ENCODE peak calls at places on chromosomes 7 and 10, in six cellular contexts. C is GM12892, H is body of pancreas, G is A549, Y is Peyer's patch, N is uterus. V is an unnamed sample.

GRCh38 chr7:517848-518629 is 1.6 kb downstream of the PDGFA start:
- DNase-seq in H (peak), G (peak), Y (peak), C (no peak), N (peak), V (peak)

GRCh38 chr10:66627156-66627555 is 298.7 kb upstream of the LRRTM3 start:
- DNase-seq in C (no peak), G (peak), H (peak), Y (no peak), N (no peak), V (no peak)

GRCh38 chr7:77519672-77520071 is 17.4 kb upstream of the PTPN12 start:
- DNase-seq in G (no peak), C (no peak), Y (no peak), H (no peak), N (no peak), V (no peak)

GRCh38 chr10:62732841-62733653 is 71.5 kb upstream of the ADO start:
- DNase-seq in Y (no peak), H (no peak), C (peak), G (no peak), N (no peak), V (no peak)

GRCh38 chr7:27172823-27173411 is 1.2 kb downstream of the HOXA10 start:
- DNase-seq in G (peak), H (no peak), N (peak), C (no peak), Y (peak), V (no peak)

GRCh38 chr10:130484131-130484911 is 348.1 kb downstream of the GLRX3 start:
- DNase-seq in C (no peak), N (no peak), H (no peak), G (no peak), Y (no peak), V (no peak)

GRCh38 chr10:123945506-123945905 is 53.9 kb upstream of the CPXM2 start:
- DNase-seq in C (no peak), H (no peak), N (no peak), G (peak), Y (no peak), V (peak)

GRCh38 chr7:105788356-105788755 is 88.0 kb downstream of the ATXN7L1 start:
- DNase-seq in H (no peak), Y (no peak), C (no peak), N (no peak), G (no peak), V (no peak)

GRCh38 chr10:75651452-75651851 is 220.0 kb downstream of the LRMDA start:
- DNase-seq in Y (no peak), H (no peak), C (no peak), N (no peak), G (peak), V (no peak)

GRCh38 chr7:80614911-80615310 is 23.5 kb upstream of the CD36 start:
- DNase-seq in N (no peak), C (no peak), H (no peak), Y (no peak), G (peak), V (no peak)

GRCh38 chr7:155509725-155510551 is 36.4 kb downstream of the CNPY1 start:
- DNase-seq in Y (no peak), N (no peak), H (no peak), G (no peak), C (no peak), V (no peak)

GRCh38 chr7:81618400-81619014 is 151.3 kb downstream of the HGF start:
- DNase-seq in Y (no peak), C (no peak), H (peak), N (no peak), G (peak), V (no peak)

GRCh38 chr7:115968166-115968565 is 62.4 kb downstream of the TFEC start:
- DNase-seq in H (no peak), N (no peak), C (no peak), G (no peak), Y (no peak), V (no peak)

GRCh38 chr7:67788689-67789088 is 792.1 kb downstream of the TYW1 start:
- DNase-seq in H (no peak), N (no peak), Y (no peak), G (peak), C (no peak), V (peak)

GRCh38 chr10:98170249-98171117 is 36.0 kb downstream of the R3HCC1L start:
- DNase-seq in N (peak), Y (peak), G (peak), H (peak), C (no peak), V (peak)

GRCh38 chr10:132136097-132136521 is 50.6 kb upstream of the DPYSL4 start:
- DNase-seq in N (no peak), H (no peak), Y (no peak), G (no peak), C (no peak), V (no peak)

GRCh38 chr7:158655931-158656441 is 48.6 kb downstream of the NCAPG2 start:
- DNase-seq in N (no peak), G (no peak), Y (no peak), C (peak), H (no peak), V (no peak)

GRCh38 chr10:114103286-114103685 is 59.6 kb downstream of the ADRB1 start:
- DNase-seq in H (peak), C (no peak), N (no peak), Y (no peak), G (peak), V (no peak)

GRCh38 chr10:2839081-2839725 is 228.1 kb upstream of the PFKP start:
- DNase-seq in Y (peak), C (peak), N (no peak), H (peak), G (peak), V (peak)

GRCh38 chr7:80632074-80632473 is 6.4 kb upstream of the CD36 start:
- DNase-seq in Y (no peak), H (no peak), C (no peak), N (no peak), G (no peak), V (no peak)

GRCh38 chr10:110965216-110965615 is 45.8 kb downstream of the SHOC2 start:
- DNase-seq in C (no peak), H (no peak), G (no peak), Y (no peak), N (no peak), V (no peak)

GRCh38 chr7:91875851-91876250 is 4.7 kb downstream of the MTERF1 start:
- DNase-seq in C (no peak), N (no peak), H (no peak), G (no peak), Y (no peak), V (no peak)

GRCh38 chr10:114634607-114634974 is 23.5 kb downstream of the ABLIM1 start:
- DNase-seq in H (peak), N (peak), G (peak), Y (peak), C (no peak), V (peak)

GRCh38 chr7:106870983-106871410 is 5.9 kb downstream of the PIK3CG start:
- DNase-seq in N (no peak), G (no peak), C (peak), Y (no peak), H (no peak), V (no peak)

GRCh38 chr7:150994141-150994837 is 3.5 kb downstream of the NOS3 start:
- DNase-seq in C (no peak), G (no peak), H (no peak), N (no peak), Y (no peak), V (no peak)

GRCh38 chr10:133027480-133027879 is 60.2 kb upstream of the ADGRA1 start:
- DNase-seq in G (no peak), Y (no peak), N (no peak), C (no peak), H (no peak), V (no peak)

GRCh38 chr7:20114463-20114862 is 102.7 kb downstream of the MACC1 start:
- DNase-seq in N (no peak), G (peak), C (no peak), Y (peak), H (peak), V (no peak)

GRCh38 chr7:157694389-157694665 is 357.5 kb downstream of the DNAJB6 start:
- DNase-seq in Y (no peak), C (no peak), H (no peak), N (peak), G (no peak), V (no peak)

GRCh38 chr7:24842449-24843241 is 85.4 kb upstream of the GSDME start:
- DNase-seq in Y (no peak), C (no peak), G (no peak), N (no peak), H (no peak), V (no peak)

GRCh38 chr7:116292381-116292780 is 82.0 kb downstream of the TES start:
- DNase-seq in C (no peak), G (no peak), Y (no peak), N (no peak), H (no peak), V (no peak)

GRCh38 chr10:78745445-78745844 is 323.3 kb upstream of the ZMIZ1 start:
- DNase-seq in N (no peak), C (no peak), G (no peak), H (peak), Y (no peak), V (no peak)

GRCh38 chr10:74118794-74119193 is 31.8 kb downstream of the AP3M1 start:
- DNase-seq in Y (peak), H (no peak), N (no peak), C (no peak), G (peak), V (no peak)

GRCh38 chr7:73308665-73309214 is at the start of gene NSUN5:
- DNase-seq in H (peak), Y (peak), G (peak), N (peak), C (peak), V (peak)
- TF ChIP-seq POLR2A in H (peak), Y (peak), G (peak), N (peak), C (peak), V (no peak)

GRCh38 chr10:72297281-72297967 is 23.7 kb downstream of the DDIT4 start:
- DNase-seq in H (peak), C (no peak), N (peak), G (peak), Y (peak), V (peak)
- TF ChIP-seq POLR2A in H (peak), C (peak), N (no peak), G (peak), Y (peak), V (no peak)

DNA sequence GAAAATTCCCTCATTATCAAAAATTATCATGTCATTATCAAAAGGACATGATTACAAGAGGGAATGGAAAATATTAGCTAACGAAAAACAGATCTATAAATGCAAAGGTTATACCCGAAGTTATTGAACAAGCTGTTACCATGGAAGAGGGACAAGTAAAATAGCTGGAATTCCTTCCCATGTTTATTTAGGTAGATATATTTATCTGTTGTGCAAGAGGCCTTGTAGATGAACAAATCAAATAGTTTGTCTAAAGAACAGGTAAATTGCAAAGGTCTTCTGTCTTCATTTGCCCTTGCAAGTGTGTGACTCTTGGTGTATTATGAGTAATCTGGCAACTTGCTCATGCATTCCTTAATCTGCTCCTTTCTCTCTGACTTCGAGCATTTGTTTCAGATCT is 1170.9 kb downstream of the SORCS1 start:
- DNase-seq in G (no peak), Y (no peak), H (no peak), N (no peak), C (no peak), V (no peak)
- TF ChIP-seq POLR2A in G (no peak), Y (no peak), H (no peak), N (no peak), C (no peak), V (no peak)

GRCh38 chr7:30286749-30287148 is 2.4 kb downstream of the ZNRF2 start:
- DNase-seq in G (no peak), Y (no peak), H (no peak), N (no peak), C (no peak), V (no peak)

GRCh38 chr7:30285531-30286284 is 1.3 kb downstream of the ZNRF2 start:
- DNase-seq in Y (peak), N (peak), C (no peak), G (peak), H (peak), V (peak)

GRCh38 chr7:30285067-30285530 is 702 bp downstream of the ZNRF2 start:
- DNase-seq in Y (peak), C (peak), G (no peak), N (no peak), H (peak), V (peak)

GRCh38 chr7:30282735-30283134 is 1.7 kb upstream of the ZNRF2 start:
- DNase-seq in C (no peak), Y (no peak), G (no peak), H (no peak), N (no peak), V (no peak)

GRCh38 chr7:30284298-30285066 is at the start of gene ZNRF2:
- DNase-seq in C (peak), G (peak), H (peak), Y (peak), N (peak), V (peak)
- TF ChIP-seq POLR2A in C (peak), G (peak), H (peak), Y (peak), N (peak), V (peak)

GRCh38 chr10:93593749-93594148 is 7.3 kb downstream of the RBP4 start:
- DNase-seq in N (no peak), C (no peak), G (no peak), Y (no peak), H (no peak), V (no peak)
- TF ChIP-seq POLR2A in N (no peak), C (no peak), G (no peak), Y (no peak), H (no peak), V (no peak)

GRCh38 chr10:5611899-5612680 is 54.3 kb downstream of the ASB13 start:
- DNase-seq in C (no peak), H (no peak), N (no peak), Y (no peak), G (no peak), V (no peak)

GRCh38 chr10:5613481-5613880 is 52.9 kb downstream of the ASB13 start:
- DNase-seq in Y (no peak), H (no peak), N (no peak), C (no peak), G (no peak), V (no peak)

GRCh38 chr10:5616046-5616445 is 50.3 kb downstream of the ASB13 start:
- DNase-seq in G (no peak), H (no peak), C (no peak), N (no peak), Y (no peak), V (no peak)

GRCh38 chr10:5615263-5615820 is 51.1 kb downstream of the ASB13 start:
- DNase-seq in G (peak), H (no peak), C (no peak), Y (no peak), N (no peak), V (no peak)

DNA sequence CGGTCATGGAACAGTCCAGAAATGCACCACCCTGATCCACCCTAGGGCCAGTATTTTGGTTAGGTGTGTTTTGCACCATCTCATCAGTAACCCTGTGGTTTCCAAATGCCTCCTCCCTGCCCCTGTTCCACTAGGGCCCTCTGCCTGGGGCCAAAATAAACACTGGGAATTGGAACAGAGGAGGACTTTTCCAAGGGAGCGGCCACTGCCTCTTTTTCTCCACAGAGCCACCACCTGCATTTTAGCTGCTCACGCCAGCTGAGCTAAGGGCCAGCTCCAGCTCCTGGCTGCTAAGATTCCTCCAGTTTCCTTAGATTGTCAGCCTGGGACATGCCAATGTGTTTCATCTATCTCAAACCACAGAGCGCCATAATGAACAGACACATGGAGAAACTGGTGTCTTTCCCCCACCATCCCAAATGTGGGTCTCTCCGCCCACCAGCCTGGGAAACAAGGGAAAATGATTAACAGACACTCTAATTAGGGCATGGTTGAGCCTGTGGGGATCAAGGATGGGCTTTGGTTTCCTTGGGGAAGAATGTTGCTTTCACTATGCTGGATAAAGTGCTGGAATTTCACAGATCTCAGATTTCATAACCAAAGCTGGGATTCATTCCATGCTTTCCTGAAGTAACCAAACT is 52.2 kb downstream of the ASB13 start:
- DNase-seq in H (no peak), C (no peak), N (no peak), Y (no peak), G (no peak), V (no peak)
- TF ChIP-seq POLR2A in H (no peak), C (no peak), N (no peak), Y (no peak), G (no peak), V (no peak)

V was measured in thyroid gland.